ENCODE peak calls at places on chromosome X, in nine cellular contexts. U, Q, D, O, Z, C, B, A and K are unnamed samples.

GRCh38 chrX:30659421-30659820 is 6.2 kb downstream of the GK start:
- DNase-seq in U (no peak), Q (no peak), D (no peak), O (no peak), Z (no peak), C (peak), B (no peak), A (no peak), K (no peak)

GRCh38 chrX:133350751-133351150 is 64.5 kb downstream of the GPC4 start:
- DNase-seq in U (no peak), Q (peak), D (no peak), O (no peak), Z (no peak), C (no peak), B (no peak), A (no peak), K (no peak)

GRCh38 chrX:115178473-115178872 is 10.7 kb upstream of the RBMXL3 start:
- DNase-seq in U (no peak), Q (no peak), D (no peak), O (no peak), Z (no peak), C (no peak), B (no peak), A (no peak), K (no peak)

GRCh38 chrX:54530358-54530900 is 410 bp downstream of the GNL3L start:
- DNase-seq in U (no peak), Q (no peak), D (no peak), O (no peak), Z (no peak), C (no peak), B (no peak), A (no peak), K (no peak)

GRCh38 chrX:153946910-153947769 is 2.7 kb upstream of the RENBP start:
- DNase-seq in U (peak), Q (peak), D (peak), O (peak), Z (no peak), C (peak), B (peak), A (peak), K (peak)

GRCh38 chrX:47579537-47579936 is 2.7 kb upstream of the TIMP1 start:
- DNase-seq in U (peak), Q (no peak), D (no peak), O (no peak), Z (no peak), C (no peak), B (no peak), A (no peak), K (no peak)

GRCh38 chrX:99348256-99348655 is 1061.8 kb downstream of the PCDH19 start:
- DNase-seq in U (no peak), Q (no peak), D (no peak), O (no peak), Z (no peak), C (no peak), B (no peak), A (no peak), K (no peak)

GRCh38 chrX:69109706-69110635 is 55.3 kb downstream of the PJA1 start:
- DNase-seq in U (no peak), Q (no peak), D (no peak), O (no peak), Z (no peak), C (no peak), B (no peak), A (no peak), K (no peak)

GRCh38 chrX:82677281-82677680 is 830.8 kb upstream of the POU3F4 start:
- DNase-seq in U (no peak), Q (no peak), D (no peak), O (no peak), Z (no peak), C (no peak), B (no peak), A (no peak), K (no peak)

GRCh38 chrX:19888419-19888879 is 1.0 kb upstream of the SH3KBP1 start:
- DNase-seq in U (peak), Q (no peak), D (peak), O (peak), Z (no peak), C (peak), B (no peak), A (no peak), K (peak)

GRCh38 chrX:87518504-87518903 is 902 bp downstream of the KLHL4 start:
- DNase-seq in U (no peak), Q (no peak), D (no peak), O (no peak), Z (no peak), C (no peak), B (no peak), A (no peak), K (no peak)

GRCh38 chrX:131288188-131288587 is 918 bp downstream of the IGSF1 start:
- DNase-seq in U (no peak), Q (no peak), D (no peak), O (no peak), Z (no peak), C (no peak), B (no peak), A (no peak), K (no peak)

GRCh38 chrX:130401415-130402210 is at the start of gene RBMX2:
- DNase-seq in U (peak), Q (peak), D (peak), O (peak), Z (peak), C (peak), B (peak), A (peak), K (peak)

GRCh38 chrX:50988649-50989048 is 78.1 kb downstream of the BMP15 start:
- DNase-seq in U (peak), Q (no peak), D (peak), O (no peak), Z (no peak), C (peak), B (peak), A (no peak), K (no peak)

GRCh38 chrX:14095702-14096101 is 66.0 kb upstream of the GEMIN8 start:
- DNase-seq in U (peak), Q (no peak), D (no peak), O (no peak), Z (no peak), C (no peak), B (peak), A (no peak), K (no peak)

GRCh38 chrX:3345281-3346081 is 971 bp downstream of the MXRA5 start:
- DNase-seq in U (no peak), Q (peak), D (no peak), O (no peak), Z (no peak), C (no peak), B (peak), A (no peak), K (no peak)

GRCh38 chrX:9320940-9321339 is 143.9 kb upstream of the TBL1X start:
- DNase-seq in U (peak), Q (no peak), D (no peak), O (no peak), Z (no peak), C (no peak), B (no peak), A (no peak), K (no peak)

GRCh38 chrX:11381464-11381863 is 88.3 kb downstream of the AMELX start:
- DNase-seq in U (peak), Q (no peak), D (peak), O (no peak), Z (no peak), C (no peak), B (peak), A (no peak), K (no peak)

GRCh38 chrX:45714864-45715263 is 514.2 kb upstream of the DIPK2B start:
- DNase-seq in U (peak), Q (no peak), D (no peak), O (no peak), Z (no peak), C (no peak), B (no peak), A (no peak), K (peak)

GRCh38 chrX:39195156-39195555 is 393.9 kb downstream of the MID1IP1 start:
- DNase-seq in U (no peak), Q (no peak), D (no peak), O (no peak), Z (no peak), C (no peak), B (no peak), A (no peak), K (no peak)

GRCh38 chrX:39619182-39620009 is 478.4 kb downstream of the BCOR start:
- DNase-seq in U (no peak), Q (no peak), D (no peak), O (no peak), Z (no peak), C (no peak), B (no peak), A (no peak), K (no peak)

GRCh38 chrX:124764354-124764753 is 418.0 kb downstream of the SH2D1A start:
- DNase-seq in U (no peak), Q (no peak), D (no peak), O (no peak), Z (no peak), C (no peak), B (no peak), A (no peak), K (no peak)

GRCh38 chrX:106300656-106301055 is 132.6 kb downstream of the PWWP3B start:
- DNase-seq in U (no peak), Q (no peak), D (no peak), O (no peak), Z (no peak), C (no peak), B (no peak), A (no peak), K (no peak)

GRCh38 chrX:155070663-155070974 is 317 bp downstream of the CMC4 start:
- DNase-seq in U (no peak), Q (no peak), D (no peak), O (no peak), Z (no peak), C (no peak), B (peak), A (no peak), K (no peak)

GRCh38 chrX:771536-771935 is 140.9 kb downstream of the SHOX start:
- DNase-seq in U (no peak), Q (no peak), D (no peak), O (no peak), Z (no peak), C (no peak), B (no peak), A (no peak), K (no peak)

GRCh38 chrX:39667191-39667590 is 430.6 kb downstream of the BCOR start:
- DNase-seq in U (no peak), Q (no peak), D (no peak), O (no peak), Z (no peak), C (no peak), B (no peak), A (no peak), K (no peak)

GRCh38 chrX:118536687-118537461 is 41.3 kb downstream of the DOCK11 start:
- DNase-seq in U (no peak), Q (no peak), D (no peak), O (peak), Z (no peak), C (no peak), B (peak), A (no peak), K (no peak)

GRCh38 chrX:57822398-57822797 is 87.9 kb downstream of the ZXDA start:
- DNase-seq in U (no peak), Q (no peak), D (no peak), O (no peak), Z (no peak), C (no peak), B (no peak), A (no peak), K (no peak)

GRCh38 chrX:42967681-42968080 is 189.7 kb upstream of the PPP1R2C start:
- DNase-seq in U (no peak), Q (no peak), D (no peak), O (no peak), Z (no peak), C (no peak), B (no peak), A (no peak), K (no peak)

GRCh38 chrX:13759152-13759718 is 24.7 kb downstream of the OFD1 start:
- DNase-seq in U (no peak), Q (no peak), D (no peak), O (no peak), Z (no peak), C (no peak), B (no peak), A (no peak), K (no peak)

GRCh38 chrX:106802063-106802387 is 448 bp upstream of the TBC1D8B start:
- DNase-seq in U (no peak), Q (no peak), D (peak), O (no peak), Z (no peak), C (no peak), B (no peak), A (no peak), K (no peak)

GRCh38 chrX:17377047-17377692 is 2.2 kb downstream of the NHS start:
- DNase-seq in U (peak), Q (peak), D (peak), O (no peak), Z (no peak), C (no peak), B (peak), A (no peak), K (peak)

GRCh38 chrX:117274943-117275342 is 812.2 kb upstream of the CT83 start:
- DNase-seq in U (no peak), Q (no peak), D (no peak), O (no peak), Z (no peak), C (no peak), B (no peak), A (no peak), K (no peak)

GRCh38 chrX:103831803-103832544 is at the start of gene RAB9B:
- DNase-seq in U (no peak), Q (peak), D (peak), O (peak), Z (peak), C (no peak), B (peak), A (peak), K (peak)

GRCh38 chrX:1792636-1793035 is 177.8 kb downstream of the ASMT start:
- DNase-seq in U (no peak), Q (no peak), D (no peak), O (no peak), Z (no peak), C (no peak), B (no peak), A (no peak), K (no peak)

GRCh38 chrX:39652336-39652735 is 445.4 kb downstream of the BCOR start:
- DNase-seq in U (peak), Q (no peak), D (peak), O (no peak), Z (no peak), C (no peak), B (peak), A (peak), K (no peak)

GRCh38 chrX:141220342-141221008 is 21.8 kb downstream of the SPANXC start:
- DNase-seq in U (peak), Q (no peak), D (no peak), O (no peak), Z (no peak), C (peak), B (no peak), A (no peak), K (peak)